ENCODE peak calls at places on chromosomes 3 and 15, in nine cellular contexts. A is NCI-H524; E is NK-92 treated with Interleukin-12 subunit alpha and Interleukin-12 subunit beta, amount 100 ng/mL, for 24 hours; M is epithelial cell of esophagus; S is stimulated activated naive CD4-positive, alpha-beta T cell; U is RCC 7860; O is H9; X is D341Med; J is hippocampal formation. K is an unnamed sample.

GRCh38 chr3:170277833-170278586 is 55.8 kb downstream of the PRKCI start:
- DNase-seq in J (no peak), S (peak; percentile 5), X (no peak), A (no peak), O (no peak), M (no peak), E (no peak), U (no peak), K (no peak)

GRCh38 chr15:70308011-70308761 is 210.5 kb upstream of the TLE3 start:
- DNase-seq in O (no peak), X (no peak), A (no peak), S (no peak), E (peak; percentile 79), U (no peak), M (no peak), J (no peak), K (no peak)

GRCh38 chr3:51669241-51670052 is 1.6 kb upstream of the TEX264 start:
- DNase-seq in X (peak; percentile 86), J (peak; percentile 55), O (peak; percentile 95), U (peak; percentile 66), M (peak; percentile 92), A (peak; percentile 76), E (peak; percentile 58), S (peak; percentile 73), K (peak; percentile 43)

GRCh38 chr15:95653361-95653805 is 677.1 kb upstream of the NR2F2 start:
- DNase-seq in X (no peak), A (no peak), M (no peak), S (no peak), U (no peak), O (no peak), E (no peak), J (no peak), K (no peak)

GRCh38 chr3:142027295-142027694 is 122.0 kb downstream of the TFDP2 start:
- DNase-seq in E (no peak), O (no peak), M (no peak), U (no peak), X (no peak), A (no peak), J (no peak), S (no peak), K (no peak)

GRCh38 chr15:76038512-76038911 is 21.3 kb upstream of the TMEM266 start:
- DNase-seq in J (no peak), E (no peak), M (peak; percentile 98), O (no peak), U (no peak), X (no peak), S (no peak), A (no peak), K (no peak)

GRCh38 chr15:28880680-28881079 is 5.1 kb upstream of the APBA2 start:
- DNase-seq in U (no peak), J (no peak), X (no peak), A (no peak), M (no peak), S (no peak), E (no peak), O (no peak), K (no peak)

GRCh38 chr3:137012097-137012501 is 54.3 kb downstream of the IL20RB start:
- DNase-seq in E (no peak), S (no peak), O (no peak), J (no peak), U (no peak), A (peak; percentile 45), M (peak; percentile 33), X (no peak), K (no peak)

GRCh38 chr3:124774305-124774673 is 44.0 kb downstream of the UMPS start:
- DNase-seq in E (no peak), O (peak; percentile 81), M (no peak), S (no peak), U (peak; percentile 67), J (no peak), X (no peak), A (no peak), K (no peak)

GRCh38 chr3:110314512-110315114 is 757.0 kb upstream of the NECTIN3 start:
- DNase-seq in X (peak; percentile 66), J (peak; percentile 1), U (peak; percentile 27), E (peak; percentile 3), S (peak; percentile 62), O (peak; percentile 65), M (peak; percentile 75), A (peak; percentile 78), K (no peak)

GRCh38 chr3:48997714-48998637 is 7.9 kb downstream of the P4HTM start:
- DNase-seq in M (no peak), A (peak; percentile 52), E (no peak), J (no peak), S (no peak), U (no peak), O (peak; percentile 52), X (no peak), K (peak; percentile 51)

GRCh38 chr3:193732391-193732790 is 139.4 kb downstream of the OPA1 start:
- DNase-seq in M (peak; percentile 73), J (no peak), O (no peak), S (no peak), A (no peak), E (no peak), U (peak; percentile 82), X (no peak), K (no peak)

GRCh38 chr3:159948423-159949140 is 40.1 kb upstream of the IL12A start:
- DNase-seq in A (peak; percentile 16), S (no peak), M (no peak), U (peak; percentile 54), X (no peak), E (no peak), O (no peak), J (no peak), K (no peak)

K was measured in hypothalamus.